ENCODE peak calls at places on chromosomes 5 and 9, in four cellular contexts. One of them, this sample, is unnamed.

GRCh38 chr5:78644741-78645300 is 3.8 kb downstream of the LHFPL2 start:
- DNase-seq in A549: no peak
- DNase-seq in K562: no peak
- DNase-seq in HepG2: no peak
- DNase-seq in this sample: peak; percentile 53

GRCh38 chr5:126101901-126102300 is 321.3 kb upstream of the GRAMD2B start:
- DNase-seq in A549: no peak
- DNase-seq in K562: no peak
- DNase-seq in HepG2: no peak
- DNase-seq in this sample: no peak

GRCh38 chr5:173744527-173744926 is 128.1 kb upstream of the BOD1 start:
- DNase-seq in A549: no peak
- DNase-seq in K562: no peak
- DNase-seq in HepG2: no peak
- DNase-seq in this sample: no peak

GRCh38 chr5:112485802-112486427 is 66.8 kb upstream of the EPB41L4A start:
- DNase-seq in A549: no peak
- DNase-seq in K562: no peak
- DNase-seq in HepG2: peak; percentile 39
- DNase-seq in this sample: no peak

GRCh38 chr5:141843156-141843927 is 34.9 kb downstream of the PCDH1 start:
- DNase-seq in A549: no peak
- DNase-seq in K562: no peak
- DNase-seq in HepG2: no peak
- DNase-seq in this sample: peak; percentile 44

GRCh38 chr5:93722588-93722987 is 18.8 kb downstream of the POU5F2 start:
- DNase-seq in A549: no peak
- DNase-seq in K562: no peak
- DNase-seq in HepG2: no peak
- DNase-seq in this sample: no peak

GRCh38 chr9:94952553-94953373 is 226.3 kb downstream of the AOPEP start:
- DNase-seq in A549: no peak
- DNase-seq in K562: no peak
- DNase-seq in HepG2: no peak
- DNase-seq in this sample: no peak

GRCh38 chr9:92763721-92764380 is 782 bp downstream of the BICD2 start:
- DNase-seq in A549: no peak
- DNase-seq in K562: peak; percentile 46
- DNase-seq in HepG2: no peak
- DNase-seq in this sample: no peak

GRCh38 chr9:26244661-26245060 is 566.4 kb upstream of the TUSC1 start:
- DNase-seq in A549: no peak
- DNase-seq in K562: no peak
- DNase-seq in HepG2: no peak
- DNase-seq in this sample: no peak

GRCh38 chr5:135008981-135009735 is 24.9 kb downstream of the PITX1 start:
- DNase-seq in A549: no peak
- DNase-seq in K562: no peak
- DNase-seq in HepG2: no peak
- DNase-seq in this sample: no peak

GRCh38 chr5:4994994-4995393 is 145.1 kb upstream of the ADAMTS16 start:
- DNase-seq in A549: no peak
- DNase-seq in K562: no peak
- DNase-seq in HepG2: no peak
- DNase-seq in this sample: peak; percentile 1

GRCh38 chr9:25850803-25851202 is 172.6 kb upstream of the TUSC1 start:
- DNase-seq in A549: no peak
- DNase-seq in K562: no peak
- DNase-seq in HepG2: no peak
- DNase-seq in this sample: no peak

GRCh38 chr5:171969288-171969880 is 37.1 kb downstream of the FBXW11 start:
- DNase-seq in A549: no peak
- DNase-seq in K562: no peak
- DNase-seq in HepG2: no peak
- DNase-seq in this sample: no peak

GRCh38 chr5:135013947-135014570 is 20.0 kb downstream of the PITX1 start:
- DNase-seq in A549: no peak
- DNase-seq in K562: no peak
- DNase-seq in HepG2: peak; percentile 23
- DNase-seq in this sample: peak; percentile 58

GRCh38 chr5:98624145-98624880 is 149.2 kb upstream of the RGMB start:
- DNase-seq in A549: no peak
- DNase-seq in K562: no peak
- DNase-seq in HepG2: no peak
- DNase-seq in this sample: peak; percentile 23

GRCh38 chr9:129987047-129987446 is 55.9 kb downstream of the FNBP1 start:
- DNase-seq in A549: no peak
- DNase-seq in K562: no peak
- DNase-seq in HepG2: no peak
- DNase-seq in this sample: peak; percentile 23

GRCh38 chr9:93116049-93116961 is 17.7 kb downstream of the NINJ1 start:
- DNase-seq in A549: peak; percentile 57
- DNase-seq in K562: peak; percentile 45
- DNase-seq in HepG2: peak; percentile 84
- DNase-seq in this sample: peak; percentile 72

GRCh38 chr9:32663741-32664140 is 28.3 kb upstream of the TAF1L start:
- DNase-seq in A549: no peak
- DNase-seq in K562: no peak
- DNase-seq in HepG2: no peak
- DNase-seq in this sample: no peak

GRCh38 chr5:84436866-84437265 is 52.2 kb upstream of the EDIL3 start:
- DNase-seq in A549: no peak
- DNase-seq in K562: no peak
- DNase-seq in HepG2: no peak
- DNase-seq in this sample: peak; percentile 66

GRCh38 chr5:40587284-40587882 is 92.3 kb upstream of the PTGER4 start:
- DNase-seq in A549: no peak
- DNase-seq in K562: no peak
- DNase-seq in HepG2: no peak
- DNase-seq in this sample: peak; percentile 37

GRCh38 chr5:164345853-164346252 is 840.4 kb downstream of the MAT2B start:
- DNase-seq in A549: no peak
- DNase-seq in K562: peak; percentile 87
- DNase-seq in HepG2: no peak
- DNase-seq in this sample: no peak

GRCh38 chr5:128826290-128826689 is 139.0 kb upstream of the SLC27A6 start:
- DNase-seq in A549: no peak
- DNase-seq in K562: no peak
- DNase-seq in HepG2: no peak
- DNase-seq in this sample: no peak

GRCh38 chr5:159043551-159043950 is 56.2 kb downstream of the EBF1 start:
- DNase-seq in A549: no peak
- DNase-seq in K562: no peak
- DNase-seq in HepG2: no peak
- DNase-seq in this sample: no peak

GRCh38 chr5:159034083-159034824 is 65.5 kb downstream of the EBF1 start:
- DNase-seq in A549: no peak
- DNase-seq in K562: no peak
- DNase-seq in HepG2: no peak
- DNase-seq in this sample: no peak

GRCh38 chr5:159041754-159042153 is 58.0 kb downstream of the EBF1 start:
- DNase-seq in A549: no peak
- DNase-seq in K562: no peak
- DNase-seq in HepG2: no peak
- DNase-seq in this sample: no peak

GRCh38 chr5:159040181-159040580 is 59.5 kb downstream of the EBF1 start:
- DNase-seq in A549: no peak
- DNase-seq in K562: no peak
- DNase-seq in HepG2: no peak
- DNase-seq in this sample: no peak

GRCh38 chr5:159038907-159039306 is 60.8 kb downstream of the EBF1 start:
- DNase-seq in A549: no peak
- DNase-seq in K562: no peak
- DNase-seq in HepG2: no peak
- DNase-seq in this sample: peak; percentile 90
- TF ChIP-seq MAZ in A549: no peak
- TF ChIP-seq MAZ in K562: no peak
- TF ChIP-seq MAZ in HepG2: no peak
- TF ChIP-seq MAZ in this sample: no peak

GRCh38 chr9:108759399-108759798 is 96.4 kb downstream of the ACTL7B start:
- DNase-seq in A549: no peak
- DNase-seq in K562: no peak
- DNase-seq in HepG2: no peak
- DNase-seq in this sample: no peak
- TF ChIP-seq MAZ in A549: no peak
- TF ChIP-seq MAZ in K562: no peak
- TF ChIP-seq MAZ in HepG2: no peak
- TF ChIP-seq MAZ in this sample: no peak

DNA sequence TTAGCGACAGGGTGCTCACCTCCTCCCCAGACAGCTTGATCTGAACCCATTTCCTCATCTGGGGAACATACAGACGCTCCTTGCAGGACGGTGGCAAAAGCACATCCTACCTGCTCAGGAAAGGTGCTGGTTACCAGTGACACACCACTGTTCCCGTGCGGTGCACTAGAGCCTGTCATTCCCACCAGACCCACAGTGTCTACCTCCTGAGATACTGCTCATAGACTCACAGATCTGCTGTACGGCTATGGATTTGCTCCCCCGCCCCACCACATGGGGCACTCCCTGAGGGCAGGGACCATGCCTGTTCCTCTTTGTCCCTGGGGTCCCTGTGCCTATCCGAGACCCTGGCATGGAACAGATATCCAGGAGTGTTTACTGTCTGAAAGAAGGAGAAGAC is 208.9 kb downstream of the PAX5 start:
- DNase-seq in A549: no peak
- DNase-seq in K562: no peak
- DNase-seq in HepG2: no peak
- DNase-seq in this sample: no peak
- TF ChIP-seq MAZ in A549: no peak
- TF ChIP-seq MAZ in K562: no peak
- TF ChIP-seq MAZ in HepG2: no peak
- TF ChIP-seq MAZ in this sample: no peak

GRCh38 chr5:33690736-33691135 is 201.1 kb downstream of the ADAMTS12 start:
- DNase-seq in A549: no peak
- DNase-seq in K562: no peak
- DNase-seq in HepG2: no peak
- DNase-seq in this sample: peak; percentile 96
- TF ChIP-seq MAZ in A549: no peak
- TF ChIP-seq MAZ in K562: no peak
- TF ChIP-seq MAZ in HepG2: no peak
- TF ChIP-seq MAZ in this sample: no peak

DNA sequence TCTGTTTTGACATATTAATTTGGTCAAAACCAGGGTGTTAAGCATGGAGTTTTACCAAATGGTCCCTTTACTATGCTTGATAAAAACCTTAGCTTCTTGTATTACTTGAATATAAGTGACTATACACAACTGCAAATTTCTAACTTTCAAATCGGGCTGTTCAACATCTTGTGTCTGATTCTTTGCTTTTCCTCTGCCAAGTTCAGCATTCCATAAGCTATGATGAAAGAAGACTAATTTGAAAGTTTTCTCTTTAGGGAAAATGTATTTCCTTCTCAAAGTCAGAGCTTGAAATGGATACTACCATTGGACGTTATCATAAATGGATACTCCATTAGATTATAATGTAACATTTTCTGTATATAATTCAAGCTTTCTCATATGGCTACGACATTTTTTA is 792.9 kb downstream of the EFNA5 start:
- DNase-seq in A549: no peak
- DNase-seq in K562: no peak
- DNase-seq in HepG2: no peak
- DNase-seq in this sample: no peak
- TF ChIP-seq MAZ in A549: no peak
- TF ChIP-seq MAZ in K562: no peak
- TF ChIP-seq MAZ in HepG2: no peak
- TF ChIP-seq MAZ in this sample: no peak

DNA sequence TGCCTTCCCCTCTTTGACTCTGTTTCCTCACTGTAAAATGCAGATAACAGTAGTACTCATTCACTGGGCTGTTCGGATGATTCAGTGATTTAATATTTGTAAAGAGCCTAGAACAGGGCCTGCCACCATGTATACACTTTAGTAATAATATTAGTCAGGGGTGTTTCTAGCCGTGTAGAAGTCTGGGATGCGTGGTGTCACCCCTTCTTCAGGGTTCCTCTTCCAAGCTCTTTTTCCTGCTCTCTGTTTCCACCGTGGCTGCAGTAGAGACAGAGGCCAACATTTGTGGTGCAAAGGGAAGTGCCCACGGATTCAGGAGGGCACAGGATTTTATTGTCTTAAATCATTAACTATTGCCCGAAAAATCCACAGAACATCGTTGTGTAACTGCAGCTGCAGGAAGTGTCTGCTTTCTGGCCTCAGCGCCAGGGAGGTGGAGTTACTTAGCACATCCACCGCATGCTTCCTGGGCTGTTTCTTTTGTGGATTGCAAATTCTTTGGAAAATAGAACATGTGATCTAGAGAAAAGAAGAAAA is 61.7 kb downstream of the TRIO start:
- DNase-seq in A549: peak; percentile 90
- DNase-seq in K562: no peak
- DNase-seq in HepG2: peak; percentile 64
- DNase-seq in this sample: peak; percentile 82
- TF ChIP-seq MAZ in A549: no peak
- TF ChIP-seq MAZ in K562: no peak
- TF ChIP-seq MAZ in HepG2: no peak
- TF ChIP-seq MAZ in this sample: no peak

DNA sequence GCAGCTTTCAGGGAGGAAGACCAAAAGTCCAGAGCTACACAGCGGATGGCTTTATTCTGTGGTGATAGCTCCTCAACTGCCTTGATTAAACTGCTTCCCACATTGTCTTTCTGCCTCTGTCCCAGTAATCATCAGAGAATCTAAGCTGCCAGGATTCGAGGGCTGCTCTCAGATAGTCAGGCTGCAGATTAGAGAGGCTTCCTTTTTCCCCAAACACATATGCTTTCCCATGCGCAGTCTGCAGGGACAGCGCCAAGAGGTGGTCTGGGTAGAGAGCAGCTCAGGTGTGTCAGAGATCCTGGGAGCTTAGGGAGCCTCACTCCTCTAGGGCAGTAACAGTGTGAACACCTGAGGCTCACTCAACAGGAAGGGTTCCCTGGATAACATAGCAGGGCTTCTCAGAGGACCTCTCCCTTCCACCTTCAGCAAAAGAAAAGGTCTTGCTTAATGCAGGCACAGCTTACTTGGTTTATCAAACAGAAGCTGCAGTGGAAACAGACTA is 439.8 kb upstream of the TLE4 start:
- DNase-seq in A549: no peak
- DNase-seq in K562: no peak
- DNase-seq in HepG2: no peak
- DNase-seq in this sample: no peak
- TF ChIP-seq MAZ in A549: no peak
- TF ChIP-seq MAZ in K562: no peak
- TF ChIP-seq MAZ in HepG2: no peak
- TF ChIP-seq MAZ in this sample: no peak